ENCODE peak calls at places on chromosomes 12 and 14, in eight cellular contexts. D, H, T, Y, G, K, Q and X are unnamed samples.

GRCh38 chr14:29868000-29868399 is 59.6 kb downstream of the PRKD1 start:
- DNase-seq in D (no peak), H (no peak), T (no peak), Y (no peak), G (no peak), K (no peak), Q (no peak), X (no peak)

GRCh38 chr14:37565550-37565949 is 29.5 kb downstream of the FOXA1 start:
- DNase-seq in D (no peak), H (no peak), T (no peak), Y (no peak), G (no peak), K (no peak), Q (peak; percentile 39), X (no peak)

GRCh38 chr14:96274122-96274910 is 18.3 kb downstream of the BDKRB1 start:
- DNase-seq in D (peak; percentile 76), H (no peak), T (no peak), Y (no peak), G (no peak), K (no peak), Q (no peak), X (no peak)

GRCh38 chr14:75234173-75234855 is 44.3 kb upstream of the FOS start:
- DNase-seq in D (no peak), H (no peak), T (no peak), Y (no peak), G (peak; percentile 94), K (no peak), Q (no peak), X (no peak)

GRCh38 chr14:103746706-103747105 is 31.1 kb downstream of the ZFYVE21 start:
- DNase-seq in D (no peak), H (no peak), T (no peak), Y (no peak), G (no peak), K (no peak), Q (no peak), X (no peak)

GRCh38 chr12:110776410-110776809 is 33.7 kb upstream of the PPP1CC start:
- DNase-seq in D (no peak), H (peak; percentile 6), T (peak; percentile 77), Y (peak; percentile 55), G (no peak), K (no peak), Q (no peak), X (no peak)

GRCh38 chr12:47808574-47809380 is 10.9 kb downstream of the HDAC7 start:
- DNase-seq in D (no peak), H (peak; percentile 29), T (peak; percentile 75), Y (peak; percentile 77), G (no peak), K (no peak), Q (peak; percentile 49), X (no peak)

GRCh38 chr12:112599871-112600270 is 181.1 kb downstream of the PTPN11 start:
- DNase-seq in D (no peak), H (no peak), T (no peak), Y (no peak), G (no peak), K (no peak), Q (no peak), X (no peak)

GRCh38 chr14:106848330-106849121 is 1322.1 kb downstream of the TMEM121 start:
- DNase-seq in D (no peak), H (no peak), T (no peak), Y (peak; percentile 34), G (no peak), K (no peak), Q (no peak), X (no peak)

GRCh38 chr14:55314449-55314848 is 43.2 kb downstream of the FBXO34 start:
- DNase-seq in D (no peak), H (no peak), T (no peak), Y (no peak), G (no peak), K (no peak), Q (no peak), X (no peak)

GRCh38 chr12:1974812-1975211 is 29.4 kb downstream of the DCP1B start:
- DNase-seq in D (no peak), H (no peak), T (no peak), Y (no peak), G (no peak), K (no peak), Q (no peak), X (no peak)

GRCh38 chr12:101111441-101111840 is 98.6 kb downstream of the SLC5A8 start:
- DNase-seq in D (no peak), H (no peak), T (no peak), Y (no peak), G (no peak), K (no peak), Q (no peak), X (no peak)

GRCh38 chr14:104732355-104732804 is 8.4 kb downstream of the ADSS1 start:
- DNase-seq in D (no peak), H (no peak), T (no peak), Y (no peak), G (no peak), K (no peak), Q (no peak), X (no peak)

GRCh38 chr12:75690556-75690955 is 179.1 kb upstream of the KRR1 start:
- DNase-seq in D (no peak), H (no peak), T (no peak), Y (no peak), G (peak; percentile 41), K (no peak), Q (no peak), X (no peak)

GRCh38 chr12:84891106-84891838 is 21.3 kb downstream of the SLC6A15 start:
- DNase-seq in D (no peak), H (no peak), T (no peak), Y (no peak), G (no peak), K (no peak), Q (no peak), X (no peak)

GRCh38 chr14:51185180-51185579 is 54.9 kb upstream of the TMX1 start:
- DNase-seq in D (no peak), H (no peak), T (no peak), Y (no peak), G (no peak), K (no peak), Q (peak; percentile 44), X (no peak)

GRCh38 chr14:74919421-74920165 is 3.5 kb downstream of the RPS6KL1 start:
- DNase-seq in D (no peak), H (no peak), T (no peak), Y (no peak), G (no peak), K (no peak), Q (no peak), X (no peak)

GRCh38 chr14:94180655-94181271 is 6.6 kb downstream of the PPP4R4 start:
- DNase-seq in D (no peak), H (no peak), T (no peak), Y (peak; percentile 27), G (no peak), K (peak; percentile 25), Q (peak; percentile 62), X (peak; percentile 37)

GRCh38 chr14:56211844-56212243 is 93.6 kb downstream of the PELI2 start:
- DNase-seq in D (no peak), H (no peak), T (no peak), Y (no peak), G (no peak), K (no peak), Q (no peak), X (no peak)

GRCh38 chr12:12717586-12718381 is 616 bp downstream of the CDKN1B start:
- DNase-seq in D (peak; percentile 51), H (no peak), T (peak; percentile 30), Y (peak; percentile 52), G (no peak), K (no peak), Q (peak; percentile 55), X (no peak)